ENCODE peak calls at places on chromosomes 4 and X, in four cellular contexts. I, J, Z and T are unnamed samples.

GRCh38 chr4:52959545-52959944 is 97.4 kb downstream of the RASL11B start:
- DNase-seq in I (peak; percentile 92), J (no peak), Z (no peak), T (no peak)

GRCh38 chr4:153318696-153319320 is 25.7 kb upstream of the MND1 start:
- DNase-seq in I (peak; percentile 67), J (no peak), Z (peak; percentile 3), T (no peak)

GRCh38 chr4:124278477-124278876 is 434.1 kb downstream of the ANKRD50 start:
- DNase-seq in I (no peak), J (no peak), Z (no peak), T (no peak)

GRCh38 chrX:72060196-72060974 is 71.3 kb downstream of the RTL5 start:
- DNase-seq in I (no peak), J (no peak), Z (no peak), T (no peak)

GRCh38 chr4:44965446-44966095 is 239.2 kb upstream of the GNPDA2 start:
- DNase-seq in I (no peak), J (no peak), Z (no peak), T (no peak)

GRCh38 chr4:77232653-77233052 is 75.6 kb downstream of the CCNG2 start:
- DNase-seq in I (peak; percentile 33), J (no peak), Z (no peak), T (no peak)

GRCh38 chr4:20326977-20327376 is 75.3 kb downstream of the SLIT2 start:
- DNase-seq in I (peak; percentile 55), J (no peak), Z (no peak), T (no peak)

GRCh38 chr4:61555789-61556188 is 355.7 kb downstream of the ADGRL3 start:
- DNase-seq in I (no peak), J (no peak), Z (no peak), T (no peak)

GRCh38 chr4:153488719-153489384 is 22.7 kb downstream of the TMEM131L start:
- DNase-seq in I (no peak), J (no peak), Z (peak; percentile 27), T (no peak)

GRCh38 chr4:118741456-118741855 is 56.3 kb downstream of the METTL14 start:
- DNase-seq in I (peak; percentile 48), J (no peak), Z (no peak), T (no peak)

GRCh38 chr4:75916091-75916661 is 13.9 kb upstream of the PPEF2 start:
- DNase-seq in I (peak; percentile 49), J (no peak), Z (no peak), T (no peak)

GRCh38 chrX:99914676-99915075 is 495.4 kb downstream of the PCDH19 start:
- DNase-seq in I (no peak), J (no peak), Z (no peak), T (no peak)

GRCh38 chr4:26441110-26441509 is 49.2 kb downstream of the CCKAR start:
- DNase-seq in I (peak; percentile 68), J (no peak), Z (no peak), T (no peak)

GRCh38 chr4:58669783-58670182 is 1559.6 kb upstream of the IGFBP7 start:
- DNase-seq in I (no peak), J (no peak), Z (no peak), T (no peak)

GRCh38 chrX:153474718-153475117 is 4.3 kb upstream of the HAUS7 start:
- DNase-seq in I (peak; percentile 51), J (peak; percentile 20), Z (peak; percentile 46), T (no peak)

DNA sequence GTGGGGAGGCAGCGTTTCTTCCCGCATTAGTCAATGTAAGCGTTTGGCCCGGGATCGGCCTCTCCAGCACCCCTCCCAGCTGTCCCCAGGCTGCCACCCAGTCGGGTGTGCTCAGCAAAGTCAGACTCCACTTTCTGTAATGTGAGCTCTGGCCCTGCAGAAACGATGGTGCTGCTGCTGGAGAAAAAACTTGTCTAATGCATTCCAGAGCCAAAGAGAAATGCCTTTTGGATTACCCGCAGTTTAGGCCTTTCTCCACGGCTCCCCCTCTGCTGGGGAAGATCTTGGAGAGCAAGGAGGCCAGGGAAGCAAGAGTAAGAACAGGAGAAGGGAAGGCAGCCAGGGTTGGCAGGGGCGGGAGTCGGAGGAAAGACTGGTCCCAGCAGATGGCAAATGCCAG is 55.2 kb downstream of the ELF4 start:
- DNase-seq in I (peak; percentile 35), J (no peak), Z (no peak), T (no peak)
- TF ChIP-seq CTCF in I (no peak), J (no peak), Z (no peak), T (no peak)

GRCh38 chr4:86592553-86593249 is 1.4 kb upstream of the PTPN13 start:
- DNase-seq in I (no peak), J (no peak), Z (no peak), T (no peak)

GRCh38 chr4:86596802-86597201 is 2.7 kb downstream of the PTPN13 start:
- DNase-seq in I (peak; percentile 50), J (no peak), Z (no peak), T (no peak)

GRCh38 chr4:86593726-86594558 is at the start of gene PTPN13:
- DNase-seq in I (peak; percentile 98), J (peak; percentile 95), Z (peak; percentile 55), T (peak; percentile 99)

GRCh38 chr4:86595426-86595805 is 1.3 kb downstream of the PTPN13 start:
- DNase-seq in I (peak; percentile 57), J (no peak), Z (no peak), T (no peak)

GRCh38 chr4:86594559-86595425 is 677 bp downstream of the PTPN13 start:
- DNase-seq in I (peak; percentile 91), J (peak; percentile 55), Z (peak; percentile 1), T (peak; percentile 11)
- TF ChIP-seq CTCF in I (peak; percentile 22), J (no peak), Z (no peak), T (peak; percentile 39)

GRCh38 chrX:83260288-83260687 is 247.8 kb upstream of the POU3F4 start:
- DNase-seq in I (no peak), J (no peak), Z (no peak), T (no peak)
- TF ChIP-seq CTCF in I (no peak), J (no peak), Z (no peak), T (peak; percentile 13)

DNA sequence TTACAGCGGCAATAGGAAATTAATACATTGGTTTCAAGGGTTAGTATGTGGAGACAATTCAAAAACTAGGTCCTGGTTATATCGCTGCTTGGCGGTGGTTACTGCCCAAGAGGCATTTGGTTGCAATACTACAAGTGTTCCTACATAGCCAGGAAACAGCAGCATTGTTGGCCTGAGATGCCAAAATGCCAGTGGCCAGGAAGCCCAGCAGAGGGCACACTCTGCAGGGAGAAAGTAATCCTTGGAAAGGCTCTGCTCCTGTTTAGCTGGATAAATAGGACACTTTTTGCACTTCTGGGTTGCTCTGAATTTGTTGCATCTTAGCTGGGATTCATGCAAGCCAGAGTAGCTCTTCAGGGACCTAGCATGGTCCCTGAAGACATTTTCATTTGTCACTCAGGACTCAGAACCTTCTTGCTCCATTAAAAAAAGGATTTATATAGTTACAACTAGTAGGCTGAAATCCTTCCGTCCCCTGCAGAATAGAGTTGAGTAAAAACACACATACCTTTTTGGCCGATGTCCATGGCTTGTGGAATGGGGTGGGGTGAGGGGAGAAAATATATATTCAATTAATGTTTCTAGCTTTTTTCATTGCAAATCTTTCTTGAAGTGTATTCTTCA is 8.1 kb upstream of the GPR119 start:
- DNase-seq in I (peak; percentile 56), J (no peak), Z (no peak), T (peak; percentile 23)
- TF ChIP-seq CTCF in I (peak; percentile 79), J (no peak), Z (peak; percentile 12), T (peak; percentile 72)

DNA sequence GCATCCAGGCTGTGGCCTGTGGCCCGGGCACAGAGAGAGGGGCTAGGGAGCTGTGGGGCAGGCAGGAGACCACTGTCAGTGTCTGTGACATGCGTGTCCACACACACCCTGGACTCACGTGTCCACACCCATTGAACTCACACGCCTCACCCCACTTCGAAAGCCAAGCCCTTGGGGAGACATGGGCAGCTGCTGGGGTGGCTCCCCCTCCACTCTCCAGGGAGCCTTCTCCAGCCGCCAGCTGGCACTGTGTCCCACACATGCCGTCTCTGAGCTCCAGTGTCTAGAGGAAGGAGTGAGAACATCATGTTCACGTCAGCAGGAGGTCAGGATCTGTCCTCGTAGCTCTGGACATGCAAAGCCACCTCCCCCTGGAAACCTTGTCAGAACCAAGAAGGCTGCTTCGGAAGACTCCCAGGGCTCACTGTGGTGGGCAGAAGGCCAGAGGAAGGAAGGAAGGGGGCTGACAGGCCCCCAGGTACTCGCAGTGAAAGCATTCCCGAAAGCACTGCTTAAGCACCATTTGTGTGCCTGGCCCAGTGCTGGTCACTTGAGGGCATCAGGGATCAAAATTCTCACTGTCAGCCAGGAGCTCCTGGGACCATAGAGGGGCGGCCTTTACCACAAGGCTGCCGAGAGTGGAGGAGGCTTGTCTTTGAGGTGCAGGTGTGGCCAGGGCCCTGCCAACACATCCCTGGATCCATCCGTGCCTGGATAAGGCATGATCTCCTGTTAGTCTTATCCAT is 61.4 kb downstream of the HTRA3 start:
- DNase-seq in I (no peak), J (no peak), Z (no peak), T (no peak)
- TF ChIP-seq CTCF in I (no peak), J (no peak), Z (no peak), T (no peak)

GRCh38 chr4:1318488-1319213 is 28.4 kb upstream of the UVSSA start:
- DNase-seq in I (no peak), J (no peak), Z (peak; percentile 34), T (no peak)
- TF ChIP-seq CTCF in I (peak; percentile 27), J (no peak), Z (no peak), T (peak; percentile 25)

GRCh38 chr4:89438102-89438831 is 130.7 kb upstream of the GPRIN3 start:
- DNase-seq in I (peak; percentile 68), J (peak; percentile 14), Z (peak; percentile 9), T (peak; percentile 13)
- TF ChIP-seq CTCF in I (peak; percentile 55), J (no peak), Z (peak; percentile 50), T (peak; percentile 55)